ENCODE peak calls at places on chromosome 4, in nine cellular contexts. W, R, F, L, V, Y, G, X and A are unnamed samples.

GRCh38 chr4:156193116-156193515 is 239.4 kb upstream of the CTSO start:
- DNase-seq in W (no peak), R (no peak), F (no peak), L (no peak), V (no peak), Y (no peak), G (no peak), X (no peak), A (no peak)

GRCh38 chr4:90597927-90598326 is 470.7 kb downstream of the CCSER1 start:
- DNase-seq in W (no peak), R (no peak), F (no peak), L (no peak), V (no peak), Y (no peak), G (no peak), X (no peak), A (no peak)

GRCh38 chr4:140256941-140257340 is 103.0 kb upstream of the MAML3 start:
- DNase-seq in W (no peak), R (no peak), F (no peak), L (no peak), V (no peak), Y (no peak), G (no peak), X (no peak), A (no peak)

GRCh38 chr4:5747746-5748365 is 36.9 kb downstream of the EVC start:
- DNase-seq in W (peak; percentile 7), R (no peak), F (peak; percentile 100), L (no peak), V (no peak), Y (no peak), G (no peak), X (peak; percentile 30), A (no peak)

GRCh38 chr4:174427562-174428140 is 94.6 kb downstream of the HPGD start:
- DNase-seq in W (no peak), R (no peak), F (peak; percentile 30), L (no peak), V (no peak), Y (no peak), G (no peak), X (no peak), A (no peak)

GRCh38 chr4:156606444-156607197 is 365.0 kb downstream of the PDGFC start:
- DNase-seq in W (no peak), R (no peak), F (peak; percentile 49), L (no peak), V (no peak), Y (no peak), G (no peak), X (no peak), A (no peak)

GRCh38 chr4:183417356-183417755 is 27.1 kb upstream of the CDKN2AIP start:
- DNase-seq in W (no peak), R (no peak), F (no peak), L (no peak), V (no peak), Y (no peak), G (no peak), X (no peak), A (no peak)

GRCh38 chr4:47154816-47155370 is 123.5 kb downstream of the GABRB1 start:
- DNase-seq in W (no peak), R (no peak), F (no peak), L (no peak), V (no peak), Y (no peak), G (no peak), X (no peak), A (no peak)

GRCh38 chr4:144611850-144612249 is 34.1 kb upstream of the HHIP start:
- DNase-seq in W (no peak), R (no peak), F (peak; percentile 26), L (no peak), V (peak; percentile 21), Y (peak; percentile 30), G (no peak), X (no peak), A (peak; percentile 44)

GRCh38 chr4:117479673-117480072 is 394.3 kb upstream of the TRAM1L1 start:
- DNase-seq in W (no peak), R (no peak), F (no peak), L (no peak), V (no peak), Y (no peak), G (no peak), X (no peak), A (no peak)

GRCh38 chr4:164700471-164700870 is 53.5 kb upstream of the SMIM31 start:
- DNase-seq in W (no peak), R (no peak), F (peak; percentile 4), L (peak; percentile 60), V (peak; percentile 33), Y (no peak), G (no peak), X (no peak), A (no peak)

GRCh38 chr4:3303840-3304715 is 11.3 kb downstream of the RGS12 start:
- DNase-seq in W (peak; percentile 34), R (no peak), F (no peak), L (peak; percentile 32), V (no peak), Y (no peak), G (no peak), X (no peak), A (no peak)

GRCh38 chr4:85147481-85148076 is 181.1 kb upstream of the WDFY3 start:
- DNase-seq in W (no peak), R (no peak), F (peak; percentile 78), L (peak; percentile 71), V (peak; percentile 23), Y (peak; percentile 62), G (no peak), X (no peak), A (peak; percentile 54)

GRCh38 chr4:6269651-6270511 is at the start of gene WFS1:
- DNase-seq in W (peak; percentile 99), R (peak; percentile 99), F (peak; percentile 96), L (peak; percentile 98), V (peak; percentile 99), Y (peak; percentile 96), G (peak; percentile 77), X (peak; percentile 100), A (peak; percentile 100)

GRCh38 chr4:86968477-86969015 is 33.7 kb downstream of the AFF1 start:
- DNase-seq in W (no peak), R (no peak), F (no peak), L (no peak), V (no peak), Y (no peak), G (no peak), X (no peak), A (no peak)

DNA sequence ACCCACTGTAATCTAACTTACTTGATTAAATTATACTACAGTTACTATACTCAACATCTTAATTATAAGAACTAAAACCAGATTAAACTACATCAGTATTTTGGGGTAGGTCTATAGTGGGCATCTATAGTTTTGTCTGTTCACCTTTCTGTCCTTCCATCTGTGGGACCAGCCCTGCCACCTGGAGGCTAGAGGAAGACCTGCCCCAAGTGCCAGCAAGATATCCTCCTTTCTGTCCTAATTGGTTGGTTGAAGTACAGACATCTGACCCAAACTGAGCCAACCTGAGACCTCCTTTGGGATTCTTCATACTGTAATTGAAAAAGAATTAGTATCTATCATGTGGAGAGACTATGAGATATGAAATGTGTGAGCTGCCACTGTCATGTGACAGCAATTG is 172.2 kb upstream of the TLL1 start:
- DNase-seq in W (no peak), R (no peak), F (no peak), L (no peak), V (peak; percentile 11), Y (no peak), G (no peak), X (no peak), A (no peak)
- TF ChIP-seq CTCF in W (no peak), R (peak; percentile 22), F (peak; percentile 29), L (no peak), V (peak; percentile 24), Y (no peak), G (no peak), X (no peak), A (peak; percentile 27)

DNA sequence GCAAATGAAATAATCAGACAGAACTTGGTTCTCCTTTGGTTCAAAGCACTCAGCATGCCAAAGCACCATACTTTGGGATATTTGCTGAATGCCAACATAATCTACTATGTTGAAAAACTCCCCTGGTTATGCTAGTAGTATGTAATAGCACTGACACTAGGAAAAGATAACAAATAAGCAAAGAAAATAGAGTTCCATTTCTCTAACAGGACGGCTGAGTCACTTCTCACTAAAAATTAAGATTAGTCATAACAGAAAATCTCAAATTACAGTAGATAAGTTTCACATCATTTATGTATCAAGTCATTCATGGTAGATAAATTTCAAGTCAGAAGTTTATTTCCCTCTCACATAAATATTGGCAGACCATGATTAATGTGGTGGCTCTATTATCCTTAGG is 17.9 kb downstream of the PDHA2 start:
- DNase-seq in W (no peak), R (no peak), F (no peak), L (no peak), V (no peak), Y (no peak), G (no peak), X (no peak), A (no peak)
- TF ChIP-seq CTCF in W (no peak), R (no peak), F (no peak), L (no peak), V (no peak), Y (no peak), G (no peak), X (no peak), A (no peak)

DNA sequence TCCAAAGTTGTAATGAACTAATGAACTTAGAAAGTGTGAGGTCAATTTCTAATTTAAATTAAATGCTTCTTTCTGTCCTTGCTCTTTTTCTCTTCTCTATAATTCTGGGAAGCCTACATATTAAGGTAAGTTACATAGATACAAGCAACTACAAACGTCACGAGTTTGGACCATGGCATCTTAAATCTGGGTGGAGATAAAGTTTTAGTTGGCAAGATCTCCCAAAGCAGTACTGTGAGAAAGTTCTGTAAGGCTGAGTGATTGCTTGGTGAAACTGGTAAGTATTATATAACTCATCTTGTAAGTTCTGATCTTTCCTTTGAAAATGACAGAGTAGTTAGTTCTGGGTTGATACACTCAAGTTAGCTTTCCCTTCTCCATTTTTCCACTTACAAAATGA is 125.7 kb upstream of the CBR4 start:
- DNase-seq in W (no peak), R (no peak), F (no peak), L (no peak), V (no peak), Y (no peak), G (no peak), X (no peak), A (no peak)
- TF ChIP-seq CTCF in W (no peak), R (no peak), F (no peak), L (no peak), V (no peak), Y (no peak), G (no peak), X (no peak), A (no peak)

DNA sequence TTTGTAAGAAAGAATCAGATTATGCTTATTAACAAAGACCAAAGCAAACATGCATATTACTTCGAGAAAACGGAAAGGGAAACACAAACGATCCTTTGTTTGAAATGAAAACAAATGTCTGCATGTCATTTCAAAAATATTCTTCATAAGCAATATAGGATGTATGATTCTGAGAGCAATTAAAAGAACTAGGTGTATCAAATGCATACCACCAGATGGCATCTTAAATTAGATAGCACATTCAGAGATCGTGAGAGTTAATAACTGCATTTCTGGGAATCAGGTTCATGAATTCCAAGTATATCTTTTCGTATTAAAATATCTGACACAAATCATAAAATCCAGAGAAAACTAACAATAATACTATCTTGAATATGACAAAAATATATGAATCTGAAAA is 159.5 kb downstream of the PPP3CA start:
- DNase-seq in W (no peak), R (no peak), F (peak; percentile 14), L (no peak), V (no peak), Y (no peak), G (no peak), X (no peak), A (no peak)
- TF ChIP-seq CTCF in W (no peak), R (peak; percentile 36), F (peak; percentile 29), L (no peak), V (no peak), Y (peak; percentile 41), G (peak; percentile 12), X (peak; percentile 52), A (no peak)